ENCODE peak calls at places on chromosomes 6 and 20, in seven cellular contexts. J, R, G, V, X, U and N are unnamed samples.

GRCh38 chr20:51402201-51402600 is 140.3 kb downstream of the NFATC2 start:
- DNase-seq in J (no peak), R (peak; percentile 67), G (no peak), V (no peak), X (no peak), U (no peak), N (peak; percentile 46)

GRCh38 chr6:20691185-20691584 is 156.9 kb downstream of the CDKAL1 start:
- DNase-seq in J (no peak), R (no peak), G (no peak), V (no peak), X (no peak), U (peak; percentile 29), N (no peak)

GRCh38 chr6:35092362-35093117 is 48.6 kb downstream of the TCP11 start:
- DNase-seq in J (peak; percentile 77), R (peak; percentile 85), G (no peak), V (peak; percentile 46), X (no peak), U (no peak), N (no peak)

GRCh38 chr20:57656821-57657536 is 36.8 kb upstream of the ZBP1 start:
- DNase-seq in J (no peak), R (no peak), G (peak; percentile 35), V (no peak), X (peak; percentile 1), U (peak; percentile 48), N (no peak)

GRCh38 chr6:44009425-44010321 is 117.6 kb downstream of the MRPL14 start:
- DNase-seq in J (no peak), R (peak; percentile 63), G (no peak), V (no peak), X (no peak), U (no peak), N (no peak)

GRCh38 chr20:15455279-15455678 is 1117.9 kb upstream of the FLRT3 start:
- DNase-seq in J (no peak), R (no peak), G (no peak), V (no peak), X (no peak), U (no peak), N (no peak)

GRCh38 chr6:165762876-165763275 is 99.8 kb upstream of the PDE10A start:
- DNase-seq in J (no peak), R (no peak), G (no peak), V (no peak), X (no peak), U (no peak), N (no peak)

GRCh38 chr6:14748679-14749078 is 497.2 kb upstream of the JARID2 start:
- DNase-seq in J (no peak), R (no peak), G (no peak), V (no peak), X (no peak), U (no peak), N (no peak)

GRCh38 chr6:34238507-34239239 is 2.0 kb downstream of the HMGA1 start:
- DNase-seq in J (no peak), R (no peak), G (peak; percentile 37), V (no peak), X (no peak), U (no peak), N (no peak)

GRCh38 chr6:157613011-157613522 is 210.0 kb upstream of the SNX9 start:
- DNase-seq in J (peak; percentile 76), R (peak; percentile 87), G (no peak), V (no peak), X (no peak), U (no peak), N (no peak)

GRCh38 chr6:44507014-44507413 is 119.5 kb downstream of the CDC5L start:
- DNase-seq in J (no peak), R (no peak), G (no peak), V (no peak), X (no peak), U (no peak), N (no peak)

GRCh38 chr20:62969939-62970306 is 17.4 kb downstream of the SLC17A9 start:
- DNase-seq in J (no peak), R (no peak), G (no peak), V (no peak), X (no peak), U (no peak), N (no peak)

GRCh38 chr6:44539701-44540100 is 152.2 kb downstream of the CDC5L start:
- DNase-seq in J (no peak), R (no peak), G (no peak), V (no peak), X (no peak), U (no peak), N (no peak)

GRCh38 chr20:62400021-62400420 is 7.1 kb downstream of the CABLES2 start:
- DNase-seq in J (no peak), R (no peak), G (no peak), V (no peak), X (no peak), U (peak; percentile 42), N (no peak)

GRCh38 chr6:138215071-138215470 is 3.2 kb downstream of the PBOV1 start:
- DNase-seq in J (no peak), R (no peak), G (no peak), V (no peak), X (no peak), U (no peak), N (no peak)

GRCh38 chr20:56245761-56246160 is 2.8 kb upstream of the MC3R start:
- DNase-seq in J (no peak), R (no peak), G (no peak), V (no peak), X (no peak), U (no peak), N (no peak)

GRCh38 chr20:25257756-25258462 is 10.0 kb downstream of the PYGB start:
- DNase-seq in J (no peak), R (no peak), G (no peak), V (no peak), X (no peak), U (no peak), N (no peak)

GRCh38 chr6:123655520-123656306 is 19.0 kb upstream of the TRDN start:
- DNase-seq in J (no peak), R (peak; percentile 2), G (no peak), V (no peak), X (no peak), U (no peak), N (no peak)

GRCh38 chr6:129131282-129131681 is 248.3 kb downstream of the LAMA2 start:
- DNase-seq in J (peak; percentile 66), R (no peak), G (no peak), V (no peak), X (no peak), U (no peak), N (no peak)

GRCh38 chr6:18053071-18053475 is 65.6 kb upstream of the KIF13A start:
- DNase-seq in J (no peak), R (no peak), G (peak; percentile 54), V (peak; percentile 39), X (no peak), U (no peak), N (no peak)

GRCh38 chr6:151058021-151058733 is 181.6 kb upstream of the AKAP12 start:
- DNase-seq in J (no peak), R (peak; percentile 27), G (no peak), V (no peak), X (no peak), U (peak; percentile 64), N (no peak)

DNA sequence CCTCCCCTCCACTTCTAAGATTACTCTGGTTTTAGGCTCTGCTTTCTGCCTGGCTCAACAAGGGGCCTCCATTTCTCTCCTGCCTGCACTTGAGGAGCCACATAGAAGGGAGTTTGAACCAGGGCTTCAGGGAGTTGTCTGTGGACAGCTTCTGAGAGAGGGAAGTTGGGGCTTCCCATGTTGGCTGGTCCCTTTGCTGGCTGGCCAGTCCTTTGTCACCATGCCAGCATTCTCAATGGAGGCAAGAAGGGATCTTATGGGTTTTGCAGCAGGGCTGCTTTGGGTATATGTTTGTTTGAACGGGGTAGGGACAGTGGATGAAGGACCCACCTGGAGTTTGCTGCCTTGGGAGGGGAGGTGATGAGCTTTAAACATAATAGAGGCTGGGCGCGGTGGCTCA is 124.9 kb downstream of the CARMIL1 start:
- DNase-seq in J (no peak), R (no peak), G (no peak), V (no peak), X (no peak), U (no peak), N (no peak)
- H3K4me3 ChIP-seq in J (no peak overlapping the region), R (no peak overlapping the region), G (no peak overlapping the region), V (no peak overlapping the region), X (no peak overlapping the region), U (no peak overlapping the region), N (no peak overlapping the region)

GRCh38 chr6:149234051-149234962 is 83.2 kb upstream of the TAB2 start:
- DNase-seq in J (peak; percentile 46), R (peak; percentile 83), G (no peak), V (no peak), X (no peak), U (no peak), N (peak; percentile 44)
- H3K4me3 ChIP-seq in J (no peak overlapping the region), R (no peak overlapping the region), G (no peak overlapping the region), V (no peak overlapping the region), X (no peak overlapping the region), U (no peak overlapping the region), N (no peak overlapping the region)

DNA sequence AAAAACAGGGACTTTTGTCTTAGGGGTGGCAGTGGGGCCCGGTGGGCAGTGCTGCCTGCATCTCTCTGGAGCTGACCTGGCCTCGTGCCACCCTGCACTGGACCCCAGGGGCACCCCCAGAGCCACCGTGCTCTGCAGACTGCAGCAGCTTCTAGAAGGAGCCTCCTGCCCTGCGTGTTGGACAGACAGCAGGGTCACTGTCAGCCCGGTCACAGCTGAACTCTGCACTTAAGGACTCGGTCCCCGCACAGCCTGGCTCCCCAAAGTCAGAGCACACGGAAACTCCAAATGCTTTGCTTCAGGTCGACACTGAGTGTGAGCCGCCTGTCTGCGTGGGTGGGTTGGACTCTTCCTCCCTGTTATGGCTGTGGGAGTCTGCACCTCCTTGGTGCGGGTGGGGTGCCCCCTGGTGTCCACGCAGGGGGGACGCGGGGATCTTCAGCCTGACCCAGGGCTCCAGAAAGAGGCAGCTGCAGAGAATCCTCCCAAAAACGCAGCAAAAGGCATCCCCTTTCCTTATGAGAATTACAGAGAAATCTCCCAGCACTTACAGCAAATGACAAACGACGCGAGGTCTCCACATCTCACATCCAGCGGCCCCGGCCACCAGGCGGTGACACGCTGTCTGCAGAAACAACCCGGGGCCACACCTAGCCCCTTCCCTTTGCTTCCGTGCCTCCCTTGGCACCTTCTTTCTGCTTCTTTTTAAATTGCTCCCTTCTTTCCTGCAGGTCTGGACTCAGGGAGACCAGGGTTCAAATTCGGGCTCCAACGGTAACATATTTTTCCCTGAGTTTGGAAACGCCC is 36.3 kb upstream of the DACT2 start:
- DNase-seq in J (no peak), R (no peak), G (no peak), V (no peak), X (no peak), U (peak; percentile 86), N (no peak)
- H3K4me3 ChIP-seq in J (no peak overlapping the region), R (no peak overlapping the region), G (no peak overlapping the region), V (no peak overlapping the region), X (no peak overlapping the region), U (no peak overlapping the region), N (no peak overlapping the region)

GRCh38 chr6:88165877-88166492 is at the start of gene CNR1:
- DNase-seq in J (no peak), R (peak; percentile 39), G (peak; percentile 85), V (no peak), X (no peak), U (peak; percentile 95), N (no peak)

GRCh38 chr6:88165087-88165876 is 865 bp downstream of the CNR1 start:
- DNase-seq in J (no peak), R (no peak), G (no peak), V (no peak), X (no peak), U (no peak), N (no peak)

GRCh38 chr6:88166901-88167624 is 916 bp upstream of the CNR1 start:
- DNase-seq in J (no peak), R (no peak), G (peak; percentile 46), V (no peak), X (no peak), U (peak; percentile 87), N (no peak)

GRCh38 chr6:88167625-88167937 is 1.4 kb upstream of the CNR1 start:
- DNase-seq in J (no peak), R (no peak), G (no peak), V (no peak), X (no peak), U (no peak), N (no peak)

GRCh38 chr6:88166493-88166900 is 350 bp upstream of the CNR1 start:
- DNase-seq in J (no peak), R (no peak), G (peak; percentile 51), V (no peak), X (no peak), U (peak; percentile 89), N (no peak)
- H3K4me3 ChIP-seq in J (peak overlapping the region; percentile 54), R (peak overlapping the region; percentile 53), G (peak overlapping the region; percentile 65), V (peak overlapping the region; percentile 12), X (peak overlapping the region; percentile 90), U (peak overlapping the region; percentile 62), N (no peak overlapping the region)